ENCODE peak calls at places on chromosomes 4 and X, in six cellular contexts. Q is aorta; K is activated naive CD8-positive, alpha-beta T cell treated with anti-CD3 and anti-CD28 coated beads, Interleukin-2, amount 50 U/mL, for 24 hours; X is left kidney; R is NCI-H345; A is endothelial cell. C is an unnamed sample.

GRCh38 chr4:84920591-84920990 is 45.9 kb downstream of the WDFY3 start:
- DNase-seq in Q (no peak), X (no peak), A (no peak), R (no peak), K (no peak), C (no peak)

GRCh38 chr4:181008164-181008563 is 1235.0 kb upstream of the TENM3 start:
- DNase-seq in X (peak), R (no peak), A (no peak), K (no peak), Q (no peak), C (no peak)

GRCh38 chr4:7384929-7385890 is 49.5 kb downstream of the PSAPL1 start:
- DNase-seq in A (peak), R (no peak), Q (peak), K (no peak), X (no peak), C (peak)

GRCh38 chr4:176302283-176303275 is 17.2 kb upstream of the SPCS3 start:
- DNase-seq in Q (no peak), K (no peak), X (no peak), R (no peak), A (no peak), C (no peak)

GRCh38 chr4:10667651-10668341 is 16.8 kb downstream of the CLNK start:
- DNase-seq in Q (no peak), K (no peak), X (no peak), R (peak), A (no peak), C (no peak)

GRCh38 chr4:168183717-168184571 is 91.6 kb downstream of the ANXA10 start:
- DNase-seq in A (no peak), R (peak), X (peak), K (no peak), Q (no peak), C (no peak)

GRCh38 chrX:53831662-53832635 is 145.4 kb upstream of the HUWE1 start:
- DNase-seq in X (peak), K (peak), Q (no peak), A (peak), R (peak), C (no peak)

GRCh38 chrX:112636951-112637541 is 42.7 kb downstream of the LHFPL1 start:
- DNase-seq in R (no peak), K (no peak), Q (no peak), A (no peak), X (no peak), C (no peak)

GRCh38 chrX:104877504-104877903 is 311.5 kb downstream of the IL1RAPL2 start:
- DNase-seq in Q (no peak), X (no peak), R (no peak), K (no peak), A (no peak), C (no peak)

GRCh38 chrX:135536883-135537282 is 16.4 kb downstream of the INTS6L start:
- DNase-seq in R (no peak), K (no peak), X (no peak), A (no peak), Q (no peak), C (no peak)

GRCh38 chrX:65688403-65688881 is 21.0 kb downstream of the MSN start:
- DNase-seq in R (no peak), A (no peak), Q (no peak), K (no peak), X (peak), C (no peak)

GRCh38 chrX:48617542-48618340 is 20.4 kb downstream of the WDR13 start:
- DNase-seq in A (no peak), X (no peak), Q (no peak), R (no peak), K (no peak), C (peak)

GRCh38 chr4:130080872-130081451 is 985.0 kb downstream of the C4orf33 start:
- DNase-seq in X (no peak), Q (no peak), R (no peak), K (no peak), A (no peak), C (no peak)

GRCh38 chrX:149504226-149504914 is 736 bp downstream of the IDS start:
- DNase-seq in K (peak), A (peak), R (peak), X (peak), Q (peak), C (no peak)

GRCh38 chrX:36898301-36898700 is 109.9 kb upstream of the FAM47C start:
- DNase-seq in A (no peak), X (peak), Q (no peak), K (no peak), R (no peak), C (no peak)

GRCh38 chr4:72109364-72109763 is 77.6 kb downstream of the NPFFR2 start:
- DNase-seq in A (no peak), K (no peak), Q (no peak), R (no peak), X (no peak), C (no peak)

GRCh38 chr4:149264093-149264733 is 551.4 kb downstream of the IQCM start:
- DNase-seq in Q (no peak), X (peak), K (peak), R (no peak), A (peak), C (no peak)

GRCh38 chr4:74444891-74445642 is at the start of gene AREG:
- DNase-seq in X (peak), A (peak), Q (peak), K (peak), R (peak), C (peak)

C was measured in sigmoid colon.